ENCODE peak calls at places on chromosome 17, in nine cellular contexts. One of them, this sample, is unnamed.

GRCh38 chr17:72567774-72568173 is 447.0 kb downstream of the SOX9 start:
- DNase-seq in stimulated activated CD4-positive, alpha-beta T cell treated with anti-CD3 and anti-CD28 coated beads, Interleukin-15, amount 100 ng/mL, for 1 hour: no peak
- DNase-seq in RWPE1: no peak
- DNase-seq in CD8-positive, alpha-beta T cell: no peak
- DNase-seq in cardiac fibroblast: no peak
- DNase-seq in spleen: peak; percentile 40
- DNase-seq in activated T-cell treated with anti-CD3 and anti-CD28 coated beads, Interleukin-2, amount 50 U/mL, for 4 hours: no peak
- DNase-seq in heart left ventricle: no peak
- DNase-seq in HFF-Myc: no peak
- DNase-seq in this sample: peak; percentile 76

GRCh38 chr17:4536742-4537411 is 18.3 kb downstream of the MYBBP1A start:
- DNase-seq in stimulated activated CD4-positive, alpha-beta T cell treated with anti-CD3 and anti-CD28 coated beads, Interleukin-15, amount 100 ng/mL, for 1 hour: no peak
- DNase-seq in RWPE1: no peak
- DNase-seq in CD8-positive, alpha-beta T cell: no peak
- DNase-seq in cardiac fibroblast: peak; percentile 77
- DNase-seq in spleen: no peak
- DNase-seq in activated T-cell treated with anti-CD3 and anti-CD28 coated beads, Interleukin-2, amount 50 U/mL, for 4 hours: no peak
- DNase-seq in heart left ventricle: peak; percentile 72
- DNase-seq in HFF-Myc: no peak
- DNase-seq in this sample: no peak

GRCh38 chr17:56679767-56680422 is 86.4 kb downstream of the NOG start:
- DNase-seq in stimulated activated CD4-positive, alpha-beta T cell treated with anti-CD3 and anti-CD28 coated beads, Interleukin-15, amount 100 ng/mL, for 1 hour: no peak
- DNase-seq in RWPE1: peak; percentile 33
- DNase-seq in CD8-positive, alpha-beta T cell: no peak
- DNase-seq in cardiac fibroblast: no peak
- DNase-seq in spleen: no peak
- DNase-seq in activated T-cell treated with anti-CD3 and anti-CD28 coated beads, Interleukin-2, amount 50 U/mL, for 4 hours: no peak
- DNase-seq in heart left ventricle: no peak
- DNase-seq in HFF-Myc: no peak
- DNase-seq in this sample: no peak

GRCh38 chr17:36880506-36880905 is 56.8 kb upstream of the LHX1 start:
- DNase-seq in stimulated activated CD4-positive, alpha-beta T cell treated with anti-CD3 and anti-CD28 coated beads, Interleukin-15, amount 100 ng/mL, for 1 hour: no peak
- DNase-seq in RWPE1: no peak
- DNase-seq in CD8-positive, alpha-beta T cell: no peak
- DNase-seq in cardiac fibroblast: no peak
- DNase-seq in spleen: no peak
- DNase-seq in activated T-cell treated with anti-CD3 and anti-CD28 coated beads, Interleukin-2, amount 50 U/mL, for 4 hours: no peak
- DNase-seq in heart left ventricle: no peak
- DNase-seq in HFF-Myc: no peak
- DNase-seq in this sample: no peak

GRCh38 chr17:83100853-83101391 is 21.5 kb downstream of the METRNL start:
- DNase-seq in stimulated activated CD4-positive, alpha-beta T cell treated with anti-CD3 and anti-CD28 coated beads, Interleukin-15, amount 100 ng/mL, for 1 hour: no peak
- DNase-seq in RWPE1: no peak
- DNase-seq in CD8-positive, alpha-beta T cell: no peak
- DNase-seq in cardiac fibroblast: no peak
- DNase-seq in spleen: no peak
- DNase-seq in activated T-cell treated with anti-CD3 and anti-CD28 coated beads, Interleukin-2, amount 50 U/mL, for 4 hours: no peak
- DNase-seq in heart left ventricle: no peak
- DNase-seq in HFF-Myc: no peak
- DNase-seq in this sample: no peak

GRCh38 chr17:3558603-3559269 is 1.1 kb upstream of the TRPV3 start:
- DNase-seq in stimulated activated CD4-positive, alpha-beta T cell treated with anti-CD3 and anti-CD28 coated beads, Interleukin-15, amount 100 ng/mL, for 1 hour: peak; percentile 14
- DNase-seq in RWPE1: peak; percentile 86
- DNase-seq in CD8-positive, alpha-beta T cell: no peak
- DNase-seq in cardiac fibroblast: peak; percentile 38
- DNase-seq in spleen: peak; percentile 88
- DNase-seq in activated T-cell treated with anti-CD3 and anti-CD28 coated beads, Interleukin-2, amount 50 U/mL, for 4 hours: peak; percentile 39
- DNase-seq in heart left ventricle: no peak
- DNase-seq in HFF-Myc: no peak
- DNase-seq in this sample: no peak

GRCh38 chr17:781920-782731 is at the start of the genes GLOD4 and MRM3:
- DNase-seq in stimulated activated CD4-positive, alpha-beta T cell treated with anti-CD3 and anti-CD28 coated beads, Interleukin-15, amount 100 ng/mL, for 1 hour: peak; percentile 95
- DNase-seq in RWPE1: peak; percentile 90
- DNase-seq in CD8-positive, alpha-beta T cell: peak; percentile 99
- DNase-seq in cardiac fibroblast: peak; percentile 86
- DNase-seq in spleen: peak; percentile 98
- DNase-seq in activated T-cell treated with anti-CD3 and anti-CD28 coated beads, Interleukin-2, amount 50 U/mL, for 4 hours: peak; percentile 95
- DNase-seq in heart left ventricle: peak; percentile 93
- DNase-seq in HFF-Myc: peak; percentile 63
- DNase-seq in this sample: peak; percentile 88

GRCh38 chr17:327971-328370 is 24.6 kb downstream of the RPH3AL start:
- DNase-seq in stimulated activated CD4-positive, alpha-beta T cell treated with anti-CD3 and anti-CD28 coated beads, Interleukin-15, amount 100 ng/mL, for 1 hour: no peak
- DNase-seq in RWPE1: no peak
- DNase-seq in CD8-positive, alpha-beta T cell: no peak
- DNase-seq in cardiac fibroblast: no peak
- DNase-seq in spleen: no peak
- DNase-seq in activated T-cell treated with anti-CD3 and anti-CD28 coated beads, Interleukin-2, amount 50 U/mL, for 4 hours: no peak
- DNase-seq in heart left ventricle: no peak
- DNase-seq in HFF-Myc: no peak
- DNase-seq in this sample: no peak

GRCh38 chr17:18258356-18259038 is at the start of gene FLII:
- DNase-seq in stimulated activated CD4-positive, alpha-beta T cell treated with anti-CD3 and anti-CD28 coated beads, Interleukin-15, amount 100 ng/mL, for 1 hour: peak; percentile 54
- DNase-seq in RWPE1: peak; percentile 56
- DNase-seq in CD8-positive, alpha-beta T cell: peak; percentile 74
- DNase-seq in cardiac fibroblast: peak; percentile 29
- DNase-seq in spleen: peak; percentile 93
- DNase-seq in activated T-cell treated with anti-CD3 and anti-CD28 coated beads, Interleukin-2, amount 50 U/mL, for 4 hours: peak; percentile 47
- DNase-seq in heart left ventricle: no peak
- DNase-seq in HFF-Myc: no peak
- DNase-seq in this sample: no peak

GRCh38 chr17:75695141-75695829 is 26.0 kb upstream of the ITGB4 start:
- DNase-seq in stimulated activated CD4-positive, alpha-beta T cell treated with anti-CD3 and anti-CD28 coated beads, Interleukin-15, amount 100 ng/mL, for 1 hour: no peak
- DNase-seq in RWPE1: no peak
- DNase-seq in CD8-positive, alpha-beta T cell: no peak
- DNase-seq in cardiac fibroblast: no peak
- DNase-seq in spleen: no peak
- DNase-seq in activated T-cell treated with anti-CD3 and anti-CD28 coated beads, Interleukin-2, amount 50 U/mL, for 4 hours: no peak
- DNase-seq in heart left ventricle: no peak
- DNase-seq in HFF-Myc: no peak
- DNase-seq in this sample: no peak

GRCh38 chr17:76529643-76530488 is 7.6 kb downstream of the CYGB start:
- DNase-seq in stimulated activated CD4-positive, alpha-beta T cell treated with anti-CD3 and anti-CD28 coated beads, Interleukin-15, amount 100 ng/mL, for 1 hour: no peak
- DNase-seq in RWPE1: no peak
- DNase-seq in CD8-positive, alpha-beta T cell: no peak
- DNase-seq in cardiac fibroblast: peak; percentile 96
- DNase-seq in spleen: peak; percentile 84
- DNase-seq in activated T-cell treated with anti-CD3 and anti-CD28 coated beads, Interleukin-2, amount 50 U/mL, for 4 hours: no peak
- DNase-seq in heart left ventricle: peak; percentile 95
- DNase-seq in HFF-Myc: peak; percentile 75
- DNase-seq in this sample: no peak

GRCh38 chr17:1227917-1228751 is 42.1 kb upstream of the BHLHA9 start:
- DNase-seq in stimulated activated CD4-positive, alpha-beta T cell treated with anti-CD3 and anti-CD28 coated beads, Interleukin-15, amount 100 ng/mL, for 1 hour: no peak
- DNase-seq in RWPE1: no peak
- DNase-seq in CD8-positive, alpha-beta T cell: no peak
- DNase-seq in cardiac fibroblast: no peak
- DNase-seq in spleen: peak; percentile 84
- DNase-seq in activated T-cell treated with anti-CD3 and anti-CD28 coated beads, Interleukin-2, amount 50 U/mL, for 4 hours: peak; percentile 11
- DNase-seq in heart left ventricle: no peak
- DNase-seq in HFF-Myc: no peak
- DNase-seq in this sample: no peak

GRCh38 chr17:17759164-17759563 is 77.6 kb downstream of the SREBF1 start:
- DNase-seq in stimulated activated CD4-positive, alpha-beta T cell treated with anti-CD3 and anti-CD28 coated beads, Interleukin-15, amount 100 ng/mL, for 1 hour: no peak
- DNase-seq in RWPE1: no peak
- DNase-seq in CD8-positive, alpha-beta T cell: no peak
- DNase-seq in cardiac fibroblast: no peak
- DNase-seq in spleen: no peak
- DNase-seq in activated T-cell treated with anti-CD3 and anti-CD28 coated beads, Interleukin-2, amount 50 U/mL, for 4 hours: no peak
- DNase-seq in heart left ventricle: no peak
- DNase-seq in HFF-Myc: no peak
- DNase-seq in this sample: no peak

GRCh38 chr17:61551255-61551742 is 39.7 kb downstream of the NACA2 start:
- DNase-seq in stimulated activated CD4-positive, alpha-beta T cell treated with anti-CD3 and anti-CD28 coated beads, Interleukin-15, amount 100 ng/mL, for 1 hour: no peak
- DNase-seq in RWPE1: peak; percentile 58
- DNase-seq in CD8-positive, alpha-beta T cell: no peak
- DNase-seq in cardiac fibroblast: peak; percentile 65
- DNase-seq in spleen: no peak
- DNase-seq in activated T-cell treated with anti-CD3 and anti-CD28 coated beads, Interleukin-2, amount 50 U/mL, for 4 hours: no peak
- DNase-seq in heart left ventricle: no peak
- DNase-seq in HFF-Myc: peak; percentile 25
- DNase-seq in this sample: peak; percentile 74

GRCh38 chr17:16439867-16440351 is 24.5 kb downstream of the TRPV2 start:
- DNase-seq in stimulated activated CD4-positive, alpha-beta T cell treated with anti-CD3 and anti-CD28 coated beads, Interleukin-15, amount 100 ng/mL, for 1 hour: no peak
- DNase-seq in RWPE1: no peak
- DNase-seq in CD8-positive, alpha-beta T cell: no peak
- DNase-seq in cardiac fibroblast: peak; percentile 39
- DNase-seq in spleen: no peak
- DNase-seq in activated T-cell treated with anti-CD3 and anti-CD28 coated beads, Interleukin-2, amount 50 U/mL, for 4 hours: no peak
- DNase-seq in heart left ventricle: no peak
- DNase-seq in HFF-Myc: no peak
- DNase-seq in this sample: no peak

GRCh38 chr17:15289285-15290185 is 24.4 kb upstream of the PMP22 start:
- DNase-seq in stimulated activated CD4-positive, alpha-beta T cell treated with anti-CD3 and anti-CD28 coated beads, Interleukin-15, amount 100 ng/mL, for 1 hour: no peak
- DNase-seq in RWPE1: peak; percentile 17
- DNase-seq in CD8-positive, alpha-beta T cell: no peak
- DNase-seq in cardiac fibroblast: peak; percentile 70
- DNase-seq in spleen: no peak
- DNase-seq in activated T-cell treated with anti-CD3 and anti-CD28 coated beads, Interleukin-2, amount 50 U/mL, for 4 hours: no peak
- DNase-seq in heart left ventricle: no peak
- DNase-seq in HFF-Myc: no peak
- DNase-seq in this sample: peak; percentile 27